ENCODE peak calls at places on chromosome 16, in ten cellular contexts. One of them, this sample, is unnamed.

GRCh38 chr16:49799172-49799571 is 56.7 kb downstream of the ZNF423 start:
- DNase-seq in heart right ventricle: no peak
- DNase-seq in uterus: no peak
- DNase-seq in stomach: no peak
- DNase-seq in GM12865: no peak
- DNase-seq in omental fat pad: no peak
- DNase-seq in neural crest cell: no peak
- DNase-seq in tibial artery: no peak
- DNase-seq in esophagus squamous epithelium: no peak
- DNase-seq in testis: no peak
- DNase-seq in this sample: no peak

GRCh38 chr16:89256651-89257254 is 39.2 kb downstream of the ZNF778 start:
- DNase-seq in GM12865: no peak
- DNase-seq in neural crest cell: no peak
- DNase-seq in omental fat pad: no peak
- DNase-seq in tibial artery: no peak
- DNase-seq in testis: no peak
- DNase-seq in esophagus squamous epithelium: no peak
- DNase-seq in stomach: peak; percentile 73
- DNase-seq in uterus: no peak
- DNase-seq in heart right ventricle: no peak
- DNase-seq in this sample: peak; percentile 71

GRCh38 chr16:57988929-57989328 is 11.5 kb downstream of the ZNF319 start:
- DNase-seq in testis: no peak
- DNase-seq in GM12865: peak; percentile 12
- DNase-seq in esophagus squamous epithelium: no peak
- DNase-seq in neural crest cell: no peak
- DNase-seq in heart right ventricle: peak; percentile 57
- DNase-seq in tibial artery: no peak
- DNase-seq in omental fat pad: no peak
- DNase-seq in stomach: no peak
- DNase-seq in uterus: no peak
- DNase-seq in this sample: no peak

GRCh38 chr16:66428682-66429251 is 1.7 kb downstream of the BEAN1 start:
- DNase-seq in GM12865: no peak
- DNase-seq in neural crest cell: no peak
- DNase-seq in testis: no peak
- DNase-seq in uterus: no peak
- DNase-seq in esophagus squamous epithelium: no peak
- DNase-seq in stomach: no peak
- DNase-seq in heart right ventricle: no peak
- DNase-seq in tibial artery: no peak
- DNase-seq in omental fat pad: no peak
- DNase-seq in this sample: no peak

GRCh38 chr16:88838566-88838965 is 18.2 kb downstream of the GALNS start:
- DNase-seq in uterus: no peak
- DNase-seq in GM12865: no peak
- DNase-seq in testis: no peak
- DNase-seq in omental fat pad: no peak
- DNase-seq in stomach: no peak
- DNase-seq in neural crest cell: no peak
- DNase-seq in tibial artery: no peak
- DNase-seq in esophagus squamous epithelium: no peak
- DNase-seq in heart right ventricle: no peak
- DNase-seq in this sample: no peak

GRCh38 chr16:27237229-27238015 is 31.1 kb downstream of the NSMCE1 start:
- DNase-seq in tibial artery: peak; percentile 62
- DNase-seq in heart right ventricle: no peak
- DNase-seq in testis: no peak
- DNase-seq in uterus: peak; percentile 19
- DNase-seq in omental fat pad: peak; percentile 22
- DNase-seq in neural crest cell: no peak
- DNase-seq in GM12865: peak; percentile 76
- DNase-seq in esophagus squamous epithelium: no peak
- DNase-seq in stomach: peak; percentile 42
- DNase-seq in this sample: no peak

GRCh38 chr16:14050297-14051027 is 20.7 kb upstream of the MRTFB start:
- DNase-seq in esophagus squamous epithelium: no peak
- DNase-seq in testis: no peak
- DNase-seq in uterus: no peak
- DNase-seq in GM12865: no peak
- DNase-seq in stomach: no peak
- DNase-seq in heart right ventricle: no peak
- DNase-seq in tibial artery: no peak
- DNase-seq in omental fat pad: no peak
- DNase-seq in neural crest cell: no peak
- DNase-seq in this sample: peak; percentile 66

GRCh38 chr16:29664133-29664912 is 1.3 kb downstream of the SPN start:
- DNase-seq in uterus: no peak
- DNase-seq in esophagus squamous epithelium: no peak
- DNase-seq in stomach: no peak
- DNase-seq in neural crest cell: peak; percentile 23
- DNase-seq in tibial artery: no peak
- DNase-seq in heart right ventricle: no peak
- DNase-seq in testis: no peak
- DNase-seq in omental fat pad: no peak
- DNase-seq in GM12865: peak; percentile 48
- DNase-seq in this sample: no peak

GRCh38 chr16:75385507-75386152 is 47.7 kb downstream of the CFDP1 start:
- DNase-seq in GM12865: peak; percentile 81
- DNase-seq in uterus: peak; percentile 47
- DNase-seq in tibial artery: no peak
- DNase-seq in esophagus squamous epithelium: no peak
- DNase-seq in testis: no peak
- DNase-seq in heart right ventricle: peak; percentile 36
- DNase-seq in omental fat pad: no peak
- DNase-seq in neural crest cell: no peak
- DNase-seq in stomach: no peak
- DNase-seq in this sample: no peak

DNA sequence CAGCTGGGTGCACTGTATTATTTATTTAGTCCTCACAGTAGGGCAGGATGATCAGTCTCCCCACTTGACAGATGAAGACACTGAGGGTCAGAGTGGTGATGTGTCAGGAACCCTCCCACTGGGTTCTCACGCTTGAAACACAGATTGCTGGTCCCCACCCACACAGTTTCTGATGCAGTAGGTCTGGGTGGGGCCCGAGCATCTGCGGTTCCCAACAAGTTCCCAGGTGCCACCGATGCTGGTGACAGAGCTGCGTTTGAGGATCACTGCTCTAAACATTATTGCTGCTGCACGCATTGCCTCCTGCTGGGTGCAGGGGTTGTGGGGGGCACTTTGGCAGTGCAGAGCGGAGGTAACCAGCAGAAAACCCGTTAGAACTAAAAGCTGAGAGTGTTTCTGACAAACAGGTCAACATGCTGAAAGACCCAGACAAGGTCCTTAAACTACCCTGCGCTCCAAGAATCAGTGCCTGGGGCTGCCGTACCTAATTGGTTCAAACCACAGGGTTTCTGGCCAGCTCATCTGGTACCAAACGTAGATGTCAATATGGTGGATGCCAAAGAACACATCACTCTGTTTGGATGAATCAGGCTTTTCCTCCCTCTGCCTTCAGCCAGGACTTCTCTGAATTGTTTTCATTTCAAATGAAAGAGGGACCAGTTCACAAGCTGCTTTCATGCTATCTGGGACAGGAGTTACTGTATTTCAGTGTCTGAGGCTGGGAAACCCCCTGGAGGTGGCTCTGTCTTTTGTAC is 76.0 kb downstream of the ABCC1 start:
- DNase-seq in neural crest cell: no peak
- DNase-seq in heart right ventricle: peak; percentile 19
- DNase-seq in testis: no peak
- DNase-seq in stomach: no peak
- DNase-seq in tibial artery: peak; percentile 84
- DNase-seq in uterus: no peak
- DNase-seq in esophagus squamous epithelium: no peak
- DNase-seq in omental fat pad: no peak
- DNase-seq in GM12865: peak; percentile 86
- DNase-seq in this sample: no peak
- TF ChIP-seq CTCF in neural crest cell: no peak
- TF ChIP-seq CTCF in heart right ventricle: no peak
- TF ChIP-seq CTCF in testis: no peak
- TF ChIP-seq CTCF in stomach: no peak
- TF ChIP-seq CTCF in tibial artery: peak; percentile 4
- TF ChIP-seq CTCF in uterus: no peak
- TF ChIP-seq CTCF in esophagus squamous epithelium: no peak
- TF ChIP-seq CTCF in omental fat pad: no peak
- TF ChIP-seq CTCF in GM12865: no peak
- TF ChIP-seq CTCF in this sample: no peak

DNA sequence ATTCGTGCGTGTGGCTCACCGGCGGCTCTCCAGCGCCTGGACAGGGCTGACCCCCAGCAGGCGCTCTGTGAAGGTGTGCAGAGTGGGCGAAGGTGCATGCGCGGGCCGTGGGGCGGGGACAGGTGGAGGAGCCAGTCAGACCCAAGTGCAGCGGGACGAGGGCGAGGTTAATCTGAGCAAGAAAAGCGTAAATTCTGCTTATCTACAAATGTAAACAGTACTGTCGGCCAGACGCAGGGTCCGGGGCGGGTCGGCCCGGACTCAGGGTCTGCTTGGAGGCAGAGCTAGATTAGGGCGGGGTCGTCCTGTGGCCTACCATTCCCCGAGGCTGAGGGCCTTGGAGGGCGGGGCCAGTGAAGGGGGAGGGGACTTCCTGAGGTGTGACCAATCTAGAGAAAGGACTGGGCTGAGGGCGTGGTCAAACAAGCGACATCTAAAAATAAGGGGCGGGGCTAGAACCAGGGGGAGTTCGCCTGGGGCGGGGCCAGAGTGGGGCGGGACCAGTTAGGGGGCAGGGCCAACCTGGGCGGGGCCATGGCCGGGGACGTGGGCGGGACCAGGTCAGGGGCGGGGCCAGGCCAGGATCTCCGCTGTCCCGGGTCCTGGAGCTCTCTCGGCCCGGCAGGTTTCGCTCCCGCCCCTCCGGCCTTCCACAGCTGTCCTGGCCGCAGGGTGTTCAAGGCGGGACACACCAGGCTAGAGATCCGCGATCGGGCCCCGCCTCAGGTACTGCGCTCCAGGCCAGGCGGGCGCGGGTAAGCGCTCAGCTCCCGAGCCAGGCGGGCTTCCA is at the start of gene SEC14L5:
- DNase-seq in GM12865: peak; percentile 98
- DNase-seq in stomach: peak; percentile 99
- DNase-seq in uterus: peak; percentile 98
- DNase-seq in testis: peak; percentile 99
- DNase-seq in tibial artery: peak; percentile 98
- DNase-seq in omental fat pad: peak; percentile 97
- DNase-seq in heart right ventricle: peak; percentile 97
- DNase-seq in neural crest cell: peak; percentile 97
- DNase-seq in esophagus squamous epithelium: peak; percentile 81
- DNase-seq in this sample: peak; percentile 99
- TF ChIP-seq CTCF in GM12865: no peak
- TF ChIP-seq CTCF in stomach: no peak
- TF ChIP-seq CTCF in uterus: peak; percentile 3
- TF ChIP-seq CTCF in testis: no peak
- TF ChIP-seq CTCF in tibial artery: no peak
- TF ChIP-seq CTCF in omental fat pad: no peak
- TF ChIP-seq CTCF in heart right ventricle: no peak
- TF ChIP-seq CTCF in neural crest cell: no peak
- TF ChIP-seq CTCF in esophagus squamous epithelium: no peak
- TF ChIP-seq CTCF in this sample: no peak

DNA sequence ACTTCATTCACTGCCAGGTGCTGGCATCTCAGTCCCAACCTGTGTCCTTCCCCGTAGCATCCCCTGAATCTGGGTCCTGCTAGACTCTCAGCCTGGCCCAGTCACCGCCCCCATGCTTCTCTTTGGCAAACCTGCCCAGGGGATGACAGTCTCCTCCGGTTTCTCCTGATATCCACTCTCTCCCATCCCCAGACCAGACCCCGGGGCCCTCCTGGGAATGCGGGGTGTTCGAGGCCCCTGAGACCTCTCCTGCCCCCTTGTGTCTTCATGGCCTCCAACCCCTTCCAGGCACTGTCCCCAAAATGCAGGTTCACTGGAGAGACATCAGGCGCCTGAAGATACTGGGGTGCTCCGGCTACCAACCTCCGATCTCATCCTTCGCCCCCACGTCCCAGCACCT is 544 bp downstream of the STX1B start:
- DNase-seq in heart right ventricle: no peak
- DNase-seq in uterus: no peak
- DNase-seq in esophagus squamous epithelium: no peak
- DNase-seq in neural crest cell: no peak
- DNase-seq in omental fat pad: no peak
- DNase-seq in testis: no peak
- DNase-seq in tibial artery: no peak
- DNase-seq in stomach: no peak
- DNase-seq in GM12865: no peak
- DNase-seq in this sample: no peak
- TF ChIP-seq CTCF in heart right ventricle: no peak
- TF ChIP-seq CTCF in uterus: no peak
- TF ChIP-seq CTCF in esophagus squamous epithelium: no peak
- TF ChIP-seq CTCF in neural crest cell: no peak
- TF ChIP-seq CTCF in omental fat pad: no peak
- TF ChIP-seq CTCF in testis: no peak
- TF ChIP-seq CTCF in tibial artery: no peak
- TF ChIP-seq CTCF in stomach: no peak
- TF ChIP-seq CTCF in GM12865: no peak
- TF ChIP-seq CTCF in this sample: no peak

GRCh38 chr16:11297492-11298142 is 16.5 kb upstream of the PRM1 start:
- DNase-seq in omental fat pad: no peak
- DNase-seq in esophagus squamous epithelium: peak; percentile 55
- DNase-seq in uterus: peak; percentile 58
- DNase-seq in stomach: peak; percentile 91
- DNase-seq in testis: peak; percentile 63
- DNase-seq in heart right ventricle: peak; percentile 73
- DNase-seq in neural crest cell: no peak
- DNase-seq in tibial artery: peak; percentile 92
- DNase-seq in GM12865: peak; percentile 93
- DNase-seq in this sample: peak; percentile 81
- TF ChIP-seq CTCF in omental fat pad: no peak
- TF ChIP-seq CTCF in esophagus squamous epithelium: no peak
- TF ChIP-seq CTCF in uterus: no peak
- TF ChIP-seq CTCF in stomach: no peak
- TF ChIP-seq CTCF in testis: no peak
- TF ChIP-seq CTCF in heart right ventricle: peak; percentile 34
- TF ChIP-seq CTCF in neural crest cell: no peak
- TF ChIP-seq CTCF in tibial artery: peak; percentile 37
- TF ChIP-seq CTCF in GM12865: peak; percentile 3
- TF ChIP-seq CTCF in this sample: no peak